ENCODE peak calls at places on chromosomes 2 and 18, in eight cellular contexts. U, R, J, V, W, N, G and B are unnamed samples.

GRCh38 chr2:206088248-206088647 is 2.3 kb upstream of the INO80D start:
- DNase-seq in U (no peak), R (no peak), J (no peak), V (no peak), W (no peak), N (no peak), G (no peak), B (no peak)

GRCh38 chr2:137383391-137383790 is 580.9 kb upstream of the HNMT start:
- DNase-seq in U (no peak), R (no peak), J (no peak), V (no peak), W (no peak), N (no peak), G (peak), B (no peak)

GRCh38 chr2:34305587-34305986 is 706.5 kb upstream of the FAM98A start:
- DNase-seq in U (no peak), R (no peak), J (no peak), V (no peak), W (no peak), N (no peak), G (no peak), B (no peak)

GRCh38 chr2:74391209-74391579 is 11.1 kb upstream of the DCTN1 start:
- DNase-seq in U (no peak), R (no peak), J (peak), V (no peak), W (no peak), N (no peak), G (peak), B (no peak)

GRCh38 chr2:102806250-102806837 is 44.5 kb downstream of the TMEM182 start:
- DNase-seq in U (peak), R (peak), J (peak), V (peak), W (no peak), N (peak), G (peak), B (no peak)

GRCh38 chr18:5980721-5981120 is 85.4 kb upstream of the TMEM200C start:
- DNase-seq in U (no peak), R (no peak), J (no peak), V (no peak), W (no peak), N (no peak), G (peak), B (peak)

GRCh38 chr2:157155992-157156391 is 101.5 kb upstream of the GALNT5 start:
- DNase-seq in U (no peak), R (no peak), J (no peak), V (no peak), W (no peak), N (no peak), G (no peak), B (no peak)

GRCh38 chr2:42089340-42089925 is 41.6 kb downstream of the PKDCC start:
- DNase-seq in U (peak), R (peak), J (peak), V (peak), W (peak), N (peak), G (peak), B (no peak)

GRCh38 chr18:74906189-74906588 is 302.8 kb downstream of the PTGR3 start:
- DNase-seq in U (no peak), R (no peak), J (peak), V (no peak), W (no peak), N (no peak), G (no peak), B (no peak)

GRCh38 chr2:65281626-65282351 is 54.2 kb downstream of the ACTR2 start:
- DNase-seq in U (no peak), R (peak), J (peak), V (no peak), W (no peak), N (peak), G (no peak), B (no peak)

GRCh38 chr2:5818947-5819346 is 126.8 kb downstream of the SOX11 start:
- DNase-seq in U (no peak), R (no peak), J (peak), V (no peak), W (no peak), N (no peak), G (no peak), B (no peak)

GRCh38 chr2:152056418-152056817 is 42.4 kb downstream of the CACNB4 start:
- DNase-seq in U (no peak), R (no peak), J (no peak), V (no peak), W (no peak), N (no peak), G (no peak), B (no peak)

GRCh38 chr2:79370976-79371550 is 141.8 kb upstream of the CTNNA2 start:
- DNase-seq in U (no peak), R (no peak), J (no peak), V (no peak), W (no peak), N (no peak), G (no peak), B (no peak)

GRCh38 chr18:62663731-62664336 is 51.5 kb upstream of the PHLPP1 start:
- DNase-seq in U (no peak), R (no peak), J (peak), V (no peak), W (peak), N (no peak), G (peak), B (no peak)

GRCh38 chr2:205511221-205511620 is 171.1 kb upstream of the NRP2 start:
- DNase-seq in U (no peak), R (no peak), J (peak), V (no peak), W (no peak), N (no peak), G (no peak), B (no peak)

GRCh38 chr2:187177253-187177652 is 270.8 kb downstream of the CALCRL start:
- DNase-seq in U (no peak), R (no peak), J (no peak), V (no peak), W (no peak), N (no peak), G (no peak), B (no peak)

GRCh38 chr2:109031481-109032228 is 42.6 kb upstream of the EDAR start:
- DNase-seq in U (peak), R (no peak), J (peak), V (no peak), W (peak), N (peak), G (peak), B (no peak)

GRCh38 chr2:178177066-178177679 is 17.1 kb upstream of the OSBPL6 start:
- DNase-seq in U (no peak), R (no peak), J (peak), V (no peak), W (no peak), N (no peak), G (no peak), B (no peak)

GRCh38 chr2:195848119-195848899 is 191.3 kb downstream of the SLC39A10 start:
- DNase-seq in U (no peak), R (no peak), J (no peak), V (no peak), W (no peak), N (no peak), G (peak), B (no peak)
- TF ChIP-seq CTCF in U (no peak), R (no peak), J (no peak), V (no peak), W (no peak), N (no peak), G (no peak), B (no peak)

DNA sequence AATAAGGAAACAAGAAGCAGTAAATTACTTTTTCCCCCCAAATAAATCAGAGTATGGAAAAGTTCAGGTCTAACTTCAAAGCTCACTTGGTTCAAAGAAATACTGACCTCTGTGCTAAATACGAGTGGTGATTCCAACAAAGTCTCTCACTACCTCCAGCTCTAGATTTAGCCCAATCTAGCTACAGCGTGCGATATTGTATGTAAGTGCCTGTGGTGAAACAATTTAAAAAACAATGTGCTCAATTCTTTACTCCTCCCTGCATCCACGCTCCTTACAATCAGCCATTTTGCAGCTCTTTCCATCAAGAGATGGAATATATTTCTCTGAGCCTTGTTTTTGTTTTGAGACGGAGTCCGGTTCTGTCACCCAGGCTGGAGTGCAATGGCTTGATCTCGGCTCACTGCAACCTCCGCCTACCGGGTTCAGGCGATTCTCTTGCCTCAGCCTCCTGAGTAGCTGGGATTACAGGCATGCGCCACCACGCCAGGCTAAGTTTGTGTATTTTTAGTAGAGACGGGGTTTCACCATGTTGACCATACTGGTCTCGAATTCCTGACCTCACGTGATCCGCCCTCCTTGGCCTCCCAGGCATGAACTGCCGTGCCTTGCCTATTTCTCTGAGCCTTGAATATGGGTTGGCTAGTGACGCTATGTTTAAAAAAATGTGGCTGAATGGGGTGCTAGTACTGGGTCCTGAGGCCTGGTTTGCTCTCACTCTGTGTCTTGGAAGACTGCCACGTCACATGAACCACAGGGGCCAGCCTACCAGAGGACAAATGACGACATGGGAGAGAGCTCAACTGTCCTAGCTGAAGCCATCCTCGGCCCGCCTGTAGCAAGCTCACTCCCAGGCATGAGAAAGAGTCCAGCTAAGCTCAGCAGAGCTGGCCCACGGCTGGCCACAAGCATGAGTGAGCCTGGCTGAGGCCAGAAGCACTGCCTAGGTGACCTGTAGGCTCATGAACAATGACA is 14.8 kb downstream of the WDFY1 start:
- DNase-seq in U (peak), R (peak), J (peak), V (peak), W (peak), N (peak), G (no peak), B (no peak)
- TF ChIP-seq CTCF in U (no peak), R (no peak), J (no peak), V (no peak), W (no peak), N (no peak), G (no peak), B (no peak)

DNA sequence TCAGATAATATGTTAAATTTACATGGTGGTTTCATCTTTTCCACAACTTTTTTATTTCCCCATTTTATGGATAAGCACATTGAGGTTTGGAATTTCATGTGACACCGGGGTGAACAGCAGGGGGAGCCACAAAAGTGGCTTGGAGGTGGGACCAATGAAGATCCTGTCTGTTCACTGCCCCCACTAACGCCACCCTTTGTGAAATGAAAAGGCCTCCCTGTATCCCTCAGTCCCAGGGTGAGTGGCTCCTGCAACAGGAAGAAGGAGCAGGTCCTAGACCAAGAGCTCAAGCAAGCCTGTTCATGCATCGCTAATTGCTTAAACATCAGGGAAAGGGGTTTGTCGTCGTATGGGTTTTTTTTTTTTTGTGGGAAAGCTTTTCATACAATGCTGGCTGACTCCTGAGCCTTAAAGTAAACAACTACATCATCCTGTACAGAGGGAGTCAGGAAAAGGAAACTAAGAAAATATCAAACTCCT is 267.8 kb upstream of the EPAS1 start:
- DNase-seq in U (no peak), R (no peak), J (peak), V (no peak), W (no peak), N (no peak), G (no peak), B (no peak)
- TF ChIP-seq CTCF in U (peak), R (no peak), J (peak), V (no peak), W (peak), N (peak), G (no peak), B (no peak)

GRCh38 chr2:43294973-43295603 is 68.7 kb upstream of the ZFP36L2 start:
- DNase-seq in U (no peak), R (no peak), J (no peak), V (no peak), W (no peak), N (no peak), G (no peak), B (no peak)

GRCh38 chr2:43292851-43293743 is 66.7 kb upstream of the ZFP36L2 start:
- DNase-seq in U (no peak), R (no peak), J (no peak), V (no peak), W (no peak), N (no peak), G (no peak), B (no peak)

GRCh38 chr2:43298496-43298895 is 72.1 kb upstream of the ZFP36L2 start:
- DNase-seq in U (no peak), R (no peak), J (no peak), V (no peak), W (no peak), N (no peak), G (no peak), B (no peak)

GRCh38 chr2:43292297-43292696 is 65.9 kb upstream of the ZFP36L2 start:
- DNase-seq in U (no peak), R (no peak), J (no peak), V (no peak), W (no peak), N (no peak), G (no peak), B (no peak)

GRCh38 chr2:43293744-43294695 is 67.6 kb upstream of the ZFP36L2 start:
- DNase-seq in U (no peak), R (peak), J (peak), V (peak), W (no peak), N (no peak), G (peak), B (no peak)
- TF ChIP-seq CTCF in U (no peak), R (no peak), J (no peak), V (no peak), W (no peak), N (no peak), G (no peak), B (no peak)

GRCh38 chr2:105972226-105972625 is 221.9 kb downstream of the UXS1 start:
- DNase-seq in U (no peak), R (no peak), J (no peak), V (no peak), W (no peak), N (no peak), G (no peak), B (no peak)

GRCh38 chr2:105974800-105975199 is 219.3 kb downstream of the UXS1 start:
- DNase-seq in U (no peak), R (no peak), J (no peak), V (no peak), W (no peak), N (no peak), G (no peak), B (no peak)

GRCh38 chr2:105969552-105969951 is 224.5 kb downstream of the UXS1 start:
- DNase-seq in U (no peak), R (no peak), J (no peak), V (no peak), W (no peak), N (no peak), G (peak), B (no peak)
- TF ChIP-seq CTCF in U (no peak), R (no peak), J (peak), V (no peak), W (no peak), N (no peak), G (peak), B (peak)

GRCh38 chr2:32904711-32905110 is 42.0 kb upstream of the LTBP1 start:
- DNase-seq in U (no peak), R (no peak), J (no peak), V (no peak), W (no peak), N (no peak), G (no peak), B (no peak)

GRCh38 chr2:32900246-32901000 is 46.3 kb upstream of the LTBP1 start:
- DNase-seq in U (no peak), R (no peak), J (no peak), V (no peak), W (no peak), N (no peak), G (no peak), B (no peak)

GRCh38 chr2:32902986-32903385 is 43.8 kb upstream of the LTBP1 start:
- DNase-seq in U (no peak), R (no peak), J (no peak), V (no peak), W (no peak), N (no peak), G (no peak), B (no peak)

GRCh38 chr2:32902174-32902573 is 44.6 kb upstream of the LTBP1 start:
- DNase-seq in U (no peak), R (no peak), J (no peak), V (no peak), W (no peak), N (no peak), G (no peak), B (no peak)

GRCh38 chr2:32901313-32901712 is 45.4 kb upstream of the LTBP1 start:
- DNase-seq in U (no peak), R (no peak), J (no peak), V (no peak), W (no peak), N (no peak), G (no peak), B (no peak)
- TF ChIP-seq CTCF in U (no peak), R (no peak), J (no peak), V (no peak), W (no peak), N (no peak), G (no peak), B (no peak)